ENCODE peak calls at places on chromosomes 1 and 21, in four cellular contexts. One of them, this sample, is unnamed.

GRCh38 chr21:40793057-40793456 is 53.9 kb downstream of the DSCAM start:
- DNase-seq in bronchial epithelial cell: no peak
- DNase-seq in HTR-8/SVneo: no peak
- DNase-seq in iris pigment epithelial cell: no peak
- DNase-seq in this sample: no peak

GRCh38 chr1:94258873-94259331 is 21.5 kb upstream of the ARHGAP29 start:
- DNase-seq in HTR-8/SVneo: peak
- DNase-seq in bronchial epithelial cell: peak
- DNase-seq in iris pigment epithelial cell: peak
- DNase-seq in this sample: peak

GRCh38 chr1:50110656-50111055 is 1.9 kb downstream of the ELAVL4 start:
- DNase-seq in bronchial epithelial cell: no peak
- DNase-seq in HTR-8/SVneo: no peak
- DNase-seq in iris pigment epithelial cell: no peak
- DNase-seq in this sample: no peak

GRCh38 chr21:30408782-30409494 is 13.1 kb downstream of the KRTAP13-1 start:
- DNase-seq in bronchial epithelial cell: peak
- DNase-seq in iris pigment epithelial cell: peak
- DNase-seq in HTR-8/SVneo: peak
- DNase-seq in this sample: peak

GRCh38 chr1:192609110-192610079 is 26.6 kb upstream of the RGS13 start:
- DNase-seq in bronchial epithelial cell: no peak
- DNase-seq in HTR-8/SVneo: no peak
- DNase-seq in iris pigment epithelial cell: no peak
- DNase-seq in this sample: no peak

GRCh38 chr21:36909901-36910561 is 56.4 kb downstream of the HLCS start:
- DNase-seq in bronchial epithelial cell: peak
- DNase-seq in iris pigment epithelial cell: peak
- DNase-seq in HTR-8/SVneo: peak
- DNase-seq in this sample: peak

GRCh38 chr1:109261578-109261977 is 12.2 kb downstream of the CELSR2 start:
- DNase-seq in HTR-8/SVneo: no peak
- DNase-seq in bronchial epithelial cell: no peak
- DNase-seq in iris pigment epithelial cell: no peak
- DNase-seq in this sample: no peak

GRCh38 chr1:27109103-27109822 is 45.7 kb downstream of the SLC9A1 start:
- DNase-seq in iris pigment epithelial cell: no peak
- DNase-seq in bronchial epithelial cell: no peak
- DNase-seq in HTR-8/SVneo: no peak
- DNase-seq in this sample: no peak

GRCh38 chr1:178172939-178173338 is 79.0 kb downstream of the RASAL2 start:
- DNase-seq in bronchial epithelial cell: peak
- DNase-seq in iris pigment epithelial cell: peak
- DNase-seq in HTR-8/SVneo: no peak
- DNase-seq in this sample: no peak

GRCh38 chr1:234564035-234565029 is 45.6 kb downstream of the IRF2BP2 start:
- DNase-seq in HTR-8/SVneo: peak
- DNase-seq in bronchial epithelial cell: peak
- DNase-seq in iris pigment epithelial cell: peak
- DNase-seq in this sample: peak

GRCh38 chr1:17828991-17829390 is 73.9 kb downstream of the ACTL8 start:
- DNase-seq in iris pigment epithelial cell: no peak
- DNase-seq in HTR-8/SVneo: no peak
- DNase-seq in bronchial epithelial cell: no peak
- DNase-seq in this sample: no peak

GRCh38 chr1:187042538-187042937 is 213.8 kb downstream of the PLA2G4A start:
- DNase-seq in bronchial epithelial cell: no peak
- DNase-seq in iris pigment epithelial cell: no peak
- DNase-seq in HTR-8/SVneo: no peak
- DNase-seq in this sample: no peak